ENCODE peak calls at places on chromosomes 7 and 10, in eight cellular contexts. K is M059J; Q is hippocampal formation; C is naive thymus-derived CD4-positive, alpha-beta T cell; G is A673; I is GM04504; A is Daoy; V is activated naive CD4-positive, alpha-beta T cell treated with anti-CD3 and anti-CD28 coated beads, Interleukin-2, amount 50 U/mL, for 72 hours. H is an unnamed sample.

GRCh38 chr10:93608421-93608820 is 3.9 kb upstream of the PDE6C start:
- DNase-seq in K (no peak), Q (no peak), C (no peak), G (no peak), I (no peak), A (no peak), V (no peak), H (no peak)

GRCh38 chr10:70370766-70371165 is 11.7 kb downstream of the LRRC20 start:
- DNase-seq in K (no peak), Q (no peak), C (no peak), G (no peak), I (no peak), A (no peak), V (no peak), H (no peak)

GRCh38 chr7:36794689-36795088 is 70.4 kb upstream of the AOAH start:
- DNase-seq in K (no peak), Q (no peak), C (no peak), G (no peak), I (no peak), A (peak; percentile 47), V (no peak), H (no peak)

GRCh38 chr7:84247591-84247990 is 53.0 kb upstream of the SEMA3A start:
- DNase-seq in K (peak; percentile 75), Q (no peak), C (no peak), G (no peak), I (no peak), A (peak; percentile 58), V (no peak), H (no peak)

GRCh38 chr10:2933924-2934323 is 133.4 kb upstream of the PFKP start:
- DNase-seq in K (no peak), Q (no peak), C (no peak), G (no peak), I (no peak), A (no peak), V (no peak), H (no peak)

GRCh38 chr7:91566333-91566732 is 302.1 kb downstream of the FZD1 start:
- DNase-seq in K (no peak), Q (no peak), C (no peak), G (no peak), I (no peak), A (no peak), V (no peak), H (no peak)

GRCh38 chr10:71221586-71222202 is 9.3 kb downstream of the UNC5B start:
- DNase-seq in K (no peak), Q (no peak), C (no peak), G (no peak), I (no peak), A (no peak), V (no peak), H (no peak)

GRCh38 chr7:21898265-21898930 is 47.3 kb downstream of the CDCA7L start:
- DNase-seq in K (no peak), Q (no peak), C (no peak), G (no peak), I (no peak), A (no peak), V (no peak), H (no peak)

GRCh38 chr10:71998119-71998839 is 34.1 kb downstream of the CHST3 start:
- DNase-seq in K (peak; percentile 76), Q (no peak), C (no peak), G (no peak), I (no peak), A (no peak), V (no peak), H (no peak)

GRCh38 chr10:70228503-70228902 is 4.7 kb downstream of the PPA1 start:
- DNase-seq in K (no peak), Q (no peak), C (no peak), G (no peak), I (no peak), A (no peak), V (no peak), H (no peak)

GRCh38 chr10:4686644-4686996 is 139.4 kb upstream of the AKR1E2 start:
- DNase-seq in K (peak; percentile 92), Q (no peak), C (no peak), G (no peak), I (no peak), A (peak; percentile 75), V (no peak), H (no peak)

GRCh38 chr10:124545756-124546369 is 84.2 kb downstream of the LHPP start:
- DNase-seq in K (no peak), Q (no peak), C (no peak), G (no peak), I (no peak), A (no peak), V (no peak), H (peak; percentile 58)

GRCh38 chr7:43914795-43915194 is 8.4 kb upstream of the URGCP start:
- DNase-seq in K (no peak), Q (no peak), C (no peak), G (no peak), I (no peak), A (no peak), V (no peak), H (no peak)

GRCh38 chr7:48109848-48110663 is 21.0 kb downstream of the UPP1 start:
- DNase-seq in K (peak; percentile 61), Q (peak; percentile 27), C (peak; percentile 85), G (peak; percentile 54), I (no peak), A (peak; percentile 83), V (peak; percentile 93), H (peak; percentile 87)

H was measured in H7.